ENCODE peak calls at places on chromosomes 7 and 10, in eight cellular contexts. One of them, this sample, is unnamed. For H3K4me1, the result is how much of the 10 kb centered on the place peaks cover.

GRCh38 chr7:73517241-73517995 is 4.7 kb downstream of the BAZ1B start:
- DNase-seq in tibial nerve: no peak
- DNase-seq in lower lobe of right lung: no peak
- DNase-seq in breast epithelium: no peak
- DNase-seq in aorta: no peak
- DNase-seq in cardiac muscle cell: no peak
- DNase-seq in naive thymus-derived CD4-positive, alpha-beta T cell: no peak
- DNase-seq in GM23338: no peak
- DNase-seq in this sample: no peak

GRCh38 chr7:26390016-26390415 is 98.4 kb downstream of the SNX10 start:
- DNase-seq in aorta: no peak
- DNase-seq in cardiac muscle cell: no peak
- DNase-seq in GM23338: peak
- DNase-seq in naive thymus-derived CD4-positive, alpha-beta T cell: no peak
- DNase-seq in lower lobe of right lung: no peak
- DNase-seq in tibial nerve: no peak
- DNase-seq in breast epithelium: no peak
- DNase-seq in this sample: no peak

GRCh38 chr10:91409869-91410637 is at the start of gene HECTD2:
- DNase-seq in aorta: peak
- DNase-seq in naive thymus-derived CD4-positive, alpha-beta T cell: peak
- DNase-seq in GM23338: peak
- DNase-seq in tibial nerve: peak
- DNase-seq in breast epithelium: peak
- DNase-seq in lower lobe of right lung: peak
- DNase-seq in cardiac muscle cell: peak
- DNase-seq in this sample: peak

GRCh38 chr7:549103-549890 is 29.7 kb upstream of the PDGFA start:
- DNase-seq in aorta: peak
- DNase-seq in cardiac muscle cell: no peak
- DNase-seq in lower lobe of right lung: no peak
- DNase-seq in tibial nerve: no peak
- DNase-seq in naive thymus-derived CD4-positive, alpha-beta T cell: no peak
- DNase-seq in GM23338: no peak
- DNase-seq in breast epithelium: no peak
- DNase-seq in this sample: no peak

GRCh38 chr7:2269468-2270460 is 27.7 kb downstream of the NUDT1 start:
- DNase-seq in lower lobe of right lung: no peak
- DNase-seq in GM23338: no peak
- DNase-seq in breast epithelium: no peak
- DNase-seq in cardiac muscle cell: no peak
- DNase-seq in naive thymus-derived CD4-positive, alpha-beta T cell: no peak
- DNase-seq in tibial nerve: no peak
- DNase-seq in aorta: no peak
- DNase-seq in this sample: no peak

GRCh38 chr7:47391726-47392125 is 190.2 kb downstream of the TNS3 start:
- DNase-seq in aorta: no peak
- DNase-seq in naive thymus-derived CD4-positive, alpha-beta T cell: no peak
- DNase-seq in cardiac muscle cell: no peak
- DNase-seq in tibial nerve: no peak
- DNase-seq in GM23338: no peak
- DNase-seq in lower lobe of right lung: no peak
- DNase-seq in breast epithelium: no peak
- DNase-seq in this sample: no peak

GRCh38 chr7:19561121-19561805 is 147.6 kb downstream of the POLR1F start:
- DNase-seq in tibial nerve: no peak
- DNase-seq in cardiac muscle cell: no peak
- DNase-seq in lower lobe of right lung: no peak
- DNase-seq in GM23338: no peak
- DNase-seq in breast epithelium: no peak
- DNase-seq in aorta: no peak
- DNase-seq in naive thymus-derived CD4-positive, alpha-beta T cell: no peak
- DNase-seq in this sample: no peak

GRCh38 chr7:68121056-68121455 is 1124.4 kb downstream of the TYW1 start:
- DNase-seq in naive thymus-derived CD4-positive, alpha-beta T cell: no peak
- DNase-seq in cardiac muscle cell: no peak
- DNase-seq in tibial nerve: no peak
- DNase-seq in aorta: no peak
- DNase-seq in lower lobe of right lung: no peak
- DNase-seq in GM23338: no peak
- DNase-seq in breast epithelium: no peak
- DNase-seq in this sample: no peak

GRCh38 chr7:7970620-7971307 is 2.2 kb downstream of the GLCCI1 start:
- DNase-seq in lower lobe of right lung: no peak
- DNase-seq in naive thymus-derived CD4-positive, alpha-beta T cell: no peak
- DNase-seq in tibial nerve: no peak
- DNase-seq in aorta: no peak
- DNase-seq in GM23338: no peak
- DNase-seq in breast epithelium: no peak
- DNase-seq in cardiac muscle cell: no peak
- DNase-seq in this sample: no peak

GRCh38 chr7:7971308-7972040 is 2.9 kb downstream of the GLCCI1 start:
- DNase-seq in cardiac muscle cell: no peak
- DNase-seq in lower lobe of right lung: no peak
- DNase-seq in tibial nerve: no peak
- DNase-seq in breast epithelium: no peak
- DNase-seq in GM23338: no peak
- DNase-seq in naive thymus-derived CD4-positive, alpha-beta T cell: no peak
- DNase-seq in aorta: no peak
- DNase-seq in this sample: no peak

GRCh38 chr7:7970113-7970619 is 1.6 kb downstream of the GLCCI1 start:
- DNase-seq in GM23338: peak
- DNase-seq in cardiac muscle cell: peak
- DNase-seq in aorta: no peak
- DNase-seq in naive thymus-derived CD4-positive, alpha-beta T cell: no peak
- DNase-seq in lower lobe of right lung: no peak
- DNase-seq in breast epithelium: no peak
- DNase-seq in tibial nerve: no peak
- DNase-seq in this sample: no peak

GRCh38 chr7:7972927-7973594 is 4.5 kb downstream of the GLCCI1 start:
- DNase-seq in breast epithelium: no peak
- DNase-seq in lower lobe of right lung: no peak
- DNase-seq in tibial nerve: no peak
- DNase-seq in naive thymus-derived CD4-positive, alpha-beta T cell: no peak
- DNase-seq in cardiac muscle cell: no peak
- DNase-seq in aorta: no peak
- DNase-seq in GM23338: no peak
- DNase-seq in this sample: no peak

GRCh38 chr7:7972128-7972527 is 3.5 kb downstream of the GLCCI1 start:
- DNase-seq in GM23338: peak
- DNase-seq in aorta: no peak
- DNase-seq in lower lobe of right lung: no peak
- DNase-seq in breast epithelium: no peak
- DNase-seq in naive thymus-derived CD4-positive, alpha-beta T cell: no peak
- DNase-seq in cardiac muscle cell: no peak
- DNase-seq in tibial nerve: no peak
- DNase-seq in this sample: no peak
- H3K4me1 ChIP-seq in GM23338: under half
- H3K4me1 ChIP-seq in aorta: under half
- H3K4me1 ChIP-seq in lower lobe of right lung: under half
- H3K4me1 ChIP-seq in breast epithelium: under half
- H3K4me1 ChIP-seq in naive thymus-derived CD4-positive, alpha-beta T cell: under half
- H3K4me1 ChIP-seq in cardiac muscle cell: under half
- H3K4me1 ChIP-seq in tibial nerve: under half
- H3K4me1 ChIP-seq in this sample: under half

GRCh38 chr7:101862280-101863220 is 45.1 kb downstream of the CUX1 start:
- DNase-seq in aorta: no peak
- DNase-seq in GM23338: peak
- DNase-seq in tibial nerve: no peak
- DNase-seq in breast epithelium: no peak
- DNase-seq in cardiac muscle cell: peak
- DNase-seq in lower lobe of right lung: no peak
- DNase-seq in naive thymus-derived CD4-positive, alpha-beta T cell: no peak
- DNase-seq in this sample: peak

GRCh38 chr7:101866328-101866727 is 48.9 kb downstream of the CUX1 start:
- DNase-seq in cardiac muscle cell: no peak
- DNase-seq in aorta: no peak
- DNase-seq in breast epithelium: no peak
- DNase-seq in lower lobe of right lung: no peak
- DNase-seq in naive thymus-derived CD4-positive, alpha-beta T cell: no peak
- DNase-seq in GM23338: no peak
- DNase-seq in tibial nerve: no peak
- DNase-seq in this sample: no peak

GRCh38 chr7:101865031-101865824 is 47.8 kb downstream of the CUX1 start:
- DNase-seq in naive thymus-derived CD4-positive, alpha-beta T cell: no peak
- DNase-seq in lower lobe of right lung: no peak
- DNase-seq in tibial nerve: no peak
- DNase-seq in breast epithelium: no peak
- DNase-seq in aorta: no peak
- DNase-seq in cardiac muscle cell: no peak
- DNase-seq in GM23338: no peak
- DNase-seq in this sample: peak

GRCh38 chr7:101863598-101863997 is 46.2 kb downstream of the CUX1 start:
- DNase-seq in aorta: no peak
- DNase-seq in lower lobe of right lung: no peak
- DNase-seq in tibial nerve: no peak
- DNase-seq in cardiac muscle cell: no peak
- DNase-seq in naive thymus-derived CD4-positive, alpha-beta T cell: no peak
- DNase-seq in breast epithelium: no peak
- DNase-seq in GM23338: no peak
- DNase-seq in this sample: no peak

GRCh38 chr7:101864039-101864438 is 46.6 kb downstream of the CUX1 start:
- DNase-seq in naive thymus-derived CD4-positive, alpha-beta T cell: no peak
- DNase-seq in tibial nerve: no peak
- DNase-seq in GM23338: no peak
- DNase-seq in lower lobe of right lung: no peak
- DNase-seq in cardiac muscle cell: no peak
- DNase-seq in breast epithelium: no peak
- DNase-seq in aorta: no peak
- DNase-seq in this sample: no peak
- H3K4me1 ChIP-seq in naive thymus-derived CD4-positive, alpha-beta T cell: under half
- H3K4me1 ChIP-seq in tibial nerve: under half
- H3K4me1 ChIP-seq in GM23338: half or more
- H3K4me1 ChIP-seq in lower lobe of right lung: under half
- H3K4me1 ChIP-seq in cardiac muscle cell: under half
- H3K4me1 ChIP-seq in breast epithelium: under half
- H3K4me1 ChIP-seq in aorta: under half
- H3K4me1 ChIP-seq in this sample: half or more

GRCh38 chr7:94418851-94419250 is 24.2 kb downstream of the COL1A2 start:
- DNase-seq in naive thymus-derived CD4-positive, alpha-beta T cell: no peak
- DNase-seq in lower lobe of right lung: no peak
- DNase-seq in tibial nerve: no peak
- DNase-seq in cardiac muscle cell: no peak
- DNase-seq in GM23338: no peak
- DNase-seq in aorta: no peak
- DNase-seq in breast epithelium: no peak
- DNase-seq in this sample: no peak

GRCh38 chr7:94417261-94417660 is 22.6 kb downstream of the COL1A2 start:
- DNase-seq in cardiac muscle cell: no peak
- DNase-seq in GM23338: no peak
- DNase-seq in tibial nerve: no peak
- DNase-seq in lower lobe of right lung: no peak
- DNase-seq in breast epithelium: no peak
- DNase-seq in naive thymus-derived CD4-positive, alpha-beta T cell: no peak
- DNase-seq in aorta: no peak
- DNase-seq in this sample: no peak

GRCh38 chr7:94414481-94414880 is 19.8 kb downstream of the COL1A2 start:
- DNase-seq in tibial nerve: no peak
- DNase-seq in GM23338: no peak
- DNase-seq in naive thymus-derived CD4-positive, alpha-beta T cell: no peak
- DNase-seq in aorta: no peak
- DNase-seq in lower lobe of right lung: no peak
- DNase-seq in cardiac muscle cell: no peak
- DNase-seq in breast epithelium: no peak
- DNase-seq in this sample: no peak

GRCh38 chr7:94420321-94420720 is 25.6 kb downstream of the COL1A2 start:
- DNase-seq in aorta: no peak
- DNase-seq in naive thymus-derived CD4-positive, alpha-beta T cell: no peak
- DNase-seq in GM23338: no peak
- DNase-seq in cardiac muscle cell: no peak
- DNase-seq in lower lobe of right lung: no peak
- DNase-seq in breast epithelium: no peak
- DNase-seq in tibial nerve: no peak
- DNase-seq in this sample: no peak

GRCh38 chr7:94417921-94418320 is 23.2 kb downstream of the COL1A2 start:
- DNase-seq in tibial nerve: no peak
- DNase-seq in cardiac muscle cell: no peak
- DNase-seq in breast epithelium: no peak
- DNase-seq in naive thymus-derived CD4-positive, alpha-beta T cell: no peak
- DNase-seq in aorta: no peak
- DNase-seq in GM23338: no peak
- DNase-seq in lower lobe of right lung: no peak
- DNase-seq in this sample: no peak
- H3K4me1 ChIP-seq in tibial nerve: under half
- H3K4me1 ChIP-seq in cardiac muscle cell: under half
- H3K4me1 ChIP-seq in breast epithelium: under half
- H3K4me1 ChIP-seq in naive thymus-derived CD4-positive, alpha-beta T cell: under half
- H3K4me1 ChIP-seq in aorta: under half
- H3K4me1 ChIP-seq in GM23338: under half
- H3K4me1 ChIP-seq in lower lobe of right lung: under half
- H3K4me1 ChIP-seq in this sample: under half

DNA sequence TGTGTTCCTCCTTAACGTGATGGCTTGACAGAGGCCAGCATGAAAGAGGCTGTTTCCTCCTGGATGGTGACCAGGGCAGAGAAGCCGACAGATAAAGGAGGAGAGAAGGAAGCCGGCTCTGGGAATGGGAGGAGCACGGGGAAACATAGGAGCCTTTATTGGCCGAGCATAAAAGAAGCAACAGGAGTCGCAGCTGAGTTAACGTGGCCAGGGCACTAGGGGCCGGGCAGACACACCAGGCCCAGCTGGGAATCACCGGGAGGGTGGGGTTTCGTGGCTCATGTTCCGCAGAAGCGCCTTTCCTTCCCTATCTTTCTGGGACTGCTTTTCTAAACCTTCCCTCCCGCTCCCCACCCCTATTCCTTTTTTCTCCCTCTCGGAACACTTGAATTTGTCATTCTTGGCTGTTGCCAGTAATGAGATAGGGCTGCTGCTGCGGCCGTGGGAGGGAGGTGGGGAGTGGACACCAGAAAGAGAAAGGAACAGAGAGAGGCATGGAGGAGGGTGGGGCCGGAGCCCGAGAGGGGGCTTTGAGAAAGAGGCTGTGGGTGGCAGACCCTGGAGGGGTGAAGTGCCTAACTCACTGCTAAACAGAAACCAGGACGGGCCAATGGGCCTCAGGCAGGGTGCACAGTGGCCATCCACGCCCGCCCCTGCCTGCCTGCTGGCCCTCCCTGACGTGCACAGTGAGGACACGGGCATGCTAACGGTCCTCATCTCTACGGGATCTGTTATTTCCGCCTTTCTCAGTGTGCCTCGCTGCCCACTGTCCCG is 65.2 kb downstream of the COL13A1 start:
- DNase-seq in naive thymus-derived CD4-positive, alpha-beta T cell: no peak
- DNase-seq in aorta: no peak
- DNase-seq in cardiac muscle cell: peak
- DNase-seq in tibial nerve: no peak
- DNase-seq in GM23338: peak
- DNase-seq in lower lobe of right lung: no peak
- DNase-seq in breast epithelium: peak
- DNase-seq in this sample: peak
- H3K4me1 ChIP-seq in naive thymus-derived CD4-positive, alpha-beta T cell: under half
- H3K4me1 ChIP-seq in aorta: under half
- H3K4me1 ChIP-seq in cardiac muscle cell: under half
- H3K4me1 ChIP-seq in tibial nerve: under half
- H3K4me1 ChIP-seq in GM23338: half or more
- H3K4me1 ChIP-seq in lower lobe of right lung: under half
- H3K4me1 ChIP-seq in breast epithelium: under half
- H3K4me1 ChIP-seq in this sample: under half

DNA sequence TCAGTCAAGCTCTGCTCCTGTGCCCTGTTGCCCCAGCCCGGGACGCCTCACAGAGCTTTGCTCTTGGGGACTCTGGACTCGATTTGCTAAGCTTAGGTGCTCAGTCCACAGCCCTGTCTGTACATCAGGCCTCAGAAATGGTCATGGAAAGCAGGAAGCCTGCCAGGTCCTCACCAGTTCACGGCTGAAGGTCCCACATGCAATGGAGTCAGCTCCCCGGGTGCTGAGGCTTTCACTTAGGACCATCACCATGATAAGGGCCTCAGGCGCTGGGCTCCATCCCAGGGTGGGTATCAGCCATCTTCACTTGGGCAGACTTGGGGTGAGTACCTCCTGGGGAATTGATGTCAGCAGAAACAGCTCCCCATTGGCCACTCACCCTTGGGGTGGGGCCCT is 37.7 kb downstream of the FAM53B start:
- DNase-seq in tibial nerve: no peak
- DNase-seq in breast epithelium: no peak
- DNase-seq in cardiac muscle cell: no peak
- DNase-seq in aorta: peak
- DNase-seq in lower lobe of right lung: no peak
- DNase-seq in naive thymus-derived CD4-positive, alpha-beta T cell: no peak
- DNase-seq in GM23338: no peak
- DNase-seq in this sample: no peak
- H3K4me1 ChIP-seq in tibial nerve: under half
- H3K4me1 ChIP-seq in breast epithelium: under half
- H3K4me1 ChIP-seq in cardiac muscle cell: under half
- H3K4me1 ChIP-seq in aorta: under half
- H3K4me1 ChIP-seq in lower lobe of right lung: half or more
- H3K4me1 ChIP-seq in naive thymus-derived CD4-positive, alpha-beta T cell: half or more
- H3K4me1 ChIP-seq in GM23338: under half
- H3K4me1 ChIP-seq in this sample: half or more